ENCODE peak calls at places on chromosomes 2 and 18, in six cellular contexts. M, Y, F, B, S and D are unnamed samples.
A peak's percentile ranks its signal among the peaks of the same experiment; 100 is the strongest.

GRCh38 chr2:200703132-200703925 is 108.4 kb upstream of the BZW1 start:
- DNase-seq in M (peak; percentile 46), Y (no peak), F (peak; percentile 80), B (peak; percentile 14), S (peak; percentile 18), D (no peak)

GRCh38 chr2:120760446-120761135 is 24.9 kb downstream of the GLI2 start:
- DNase-seq in M (no peak), Y (no peak), F (peak; percentile 38), B (no peak), S (peak; percentile 64), D (peak; percentile 11)

GRCh38 chr2:187369471-187369870 is 78.6 kb downstream of the CALCRL start:
- DNase-seq in M (no peak), Y (no peak), F (peak; percentile 2), B (no peak), S (no peak), D (no peak)

GRCh38 chr2:75595541-75596395 is 35.0 kb upstream of the EVA1A start:
- DNase-seq in M (no peak), Y (no peak), F (peak; percentile 95), B (no peak), S (no peak), D (no peak)

GRCh38 chr18:35730738-35731370 is 149.3 kb downstream of the GALNT1 start:
- DNase-seq in M (no peak), Y (no peak), F (peak; percentile 4), B (no peak), S (peak; percentile 39), D (no peak)

GRCh38 chr2:85002534-85002933 is 31.6 kb downstream of the KCMF1 start:
- DNase-seq in M (no peak), Y (no peak), F (no peak), B (no peak), S (no peak), D (no peak)

GRCh38 chr2:229642371-229642770 is 72.0 kb downstream of the DNER start:
- DNase-seq in M (peak; percentile 25), Y (peak; percentile 59), F (no peak), B (no peak), S (no peak), D (no peak)

GRCh38 chr2:176188218-176188968 is at the start of gene HOXD1:
- DNase-seq in M (peak; percentile 87), Y (no peak), F (no peak), B (no peak), S (peak; percentile 49), D (peak; percentile 39)

GRCh38 chr2:23385748-23386421 is 906 bp downstream of the KLHL29 start:
- DNase-seq in M (peak; percentile 38), Y (no peak), F (no peak), B (no peak), S (peak; percentile 28), D (peak; percentile 41)

GRCh38 chr18:74944676-74945075 is 264.3 kb downstream of the PTGR3 start:
- DNase-seq in M (no peak), Y (no peak), F (peak; percentile 67), B (no peak), S (no peak), D (no peak)

GRCh38 chr2:26072925-26073768 is 39.3 kb downstream of the RAB10 start:
- DNase-seq in M (no peak), Y (no peak), F (no peak), B (no peak), S (no peak), D (no peak)

GRCh38 chr2:145751634-145752033 is 1231.7 kb upstream of the ZEB2 start:
- DNase-seq in M (no peak), Y (no peak), F (peak; percentile 60), B (no peak), S (no peak), D (no peak)

GRCh38 chr2:235383272-235383843 is 110.5 kb upstream of the AGAP1 start:
- DNase-seq in M (no peak), Y (no peak), F (no peak), B (no peak), S (no peak), D (no peak)

GRCh38 chr2:73877071-73877802 is 15.6 kb upstream of the ACTG2 start:
- DNase-seq in M (no peak), Y (no peak), F (no peak), B (no peak), S (no peak), D (no peak)

GRCh38 chr2:216687111-216687510 is 8.2 kb downstream of the IGFBP5 start:
- DNase-seq in M (no peak), Y (no peak), F (no peak), B (no peak), S (no peak), D (no peak)

GRCh38 chr2:238845583-238846480 is 2.1 kb upstream of the TWIST2 start:
- DNase-seq in M (no peak), Y (no peak), F (no peak), B (no peak), S (no peak), D (no peak)

GRCh38 chr2:12119841-12120240 is 373.4 kb downstream of the LPIN1 start:
- DNase-seq in M (no peak), Y (no peak), F (peak; percentile 60), B (no peak), S (no peak), D (no peak)

GRCh38 chr2:25606892-25607291 is 66.5 kb downstream of the DTNB start:
- DNase-seq in M (peak; percentile 50), Y (no peak), F (peak; percentile 41), B (no peak), S (no peak), D (no peak)

GRCh38 chr2:48530033-48530804 is at the start of gene STON1:
- DNase-seq in M (peak; percentile 26), Y (peak; percentile 30), F (peak; percentile 25), B (peak; percentile 17), S (peak; percentile 74), D (peak; percentile 55)

GRCh38 chr2:190718652-190719526 is 70.0 kb downstream of the NAB1 start:
- DNase-seq in M (peak; percentile 85), Y (peak; percentile 41), F (peak; percentile 81), B (no peak), S (no peak), D (no peak)

DNA sequence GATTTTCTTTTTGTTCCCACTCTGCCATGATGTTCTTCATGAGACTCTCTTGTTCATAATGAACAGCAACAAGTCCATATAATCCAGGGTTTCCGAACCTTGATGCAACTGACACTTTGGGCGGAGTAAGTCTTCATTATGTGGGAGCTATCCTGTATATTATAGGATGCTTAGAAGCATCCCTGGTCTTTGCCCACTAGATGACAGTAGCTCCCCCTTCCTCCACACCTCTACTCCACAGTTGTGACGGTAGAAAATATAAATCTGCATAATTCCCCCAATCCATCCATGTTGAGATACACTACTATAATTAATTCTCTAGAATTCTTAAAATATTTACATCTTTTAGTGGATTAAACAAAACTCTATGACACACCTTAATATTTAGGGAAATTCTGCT is 482.2 kb upstream of the CELF4 start:
- DNase-seq in M (no peak), Y (no peak), F (no peak), B (no peak), S (no peak), D (no peak)
- TF ChIP-seq CTCF in M (no peak), Y (no peak), F (no peak), B (no peak), S (no peak), D (no peak)

DNA sequence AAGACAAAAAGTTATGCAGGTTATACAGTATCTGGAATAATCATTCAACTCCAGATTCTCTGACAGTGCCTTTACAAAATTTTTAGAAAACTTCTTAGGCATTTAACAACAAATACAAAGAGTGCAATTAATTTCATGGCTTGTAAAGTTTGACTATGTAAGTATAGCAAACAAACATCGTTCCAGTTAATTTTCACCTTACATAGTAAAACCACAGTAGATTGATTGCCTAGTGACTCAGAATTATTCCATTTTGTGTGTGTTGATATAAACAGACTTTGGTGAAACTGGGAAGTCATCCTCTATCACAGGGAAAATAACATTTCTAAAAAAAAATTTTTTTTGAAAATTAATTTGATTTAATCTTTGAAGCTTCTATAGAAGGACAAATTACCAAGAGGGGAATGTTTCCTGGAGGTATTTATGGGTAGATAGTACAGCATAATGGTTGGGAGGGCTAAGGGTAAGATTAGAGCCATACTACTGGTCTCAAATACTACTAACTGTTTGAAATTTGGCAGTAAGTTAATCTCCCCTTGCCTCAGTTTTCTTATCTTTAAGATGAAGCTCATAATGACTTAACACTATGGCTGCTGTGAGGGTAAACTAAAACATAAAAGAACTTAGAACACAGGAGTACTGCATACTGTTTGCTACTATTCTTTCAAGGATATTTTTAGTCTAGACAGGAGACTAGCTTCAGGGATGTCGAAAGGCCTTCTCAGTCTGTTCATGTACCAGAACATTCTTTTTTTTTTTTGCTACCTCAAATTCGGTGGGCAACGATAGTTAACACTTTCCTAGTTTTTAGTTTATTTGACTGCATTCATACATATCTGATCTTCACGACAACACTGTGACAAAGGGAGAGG is 19.6 kb downstream of the NDUFAF7 start:
- DNase-seq in M (no peak), Y (no peak), F (no peak), B (no peak), S (no peak), D (no peak)
- TF ChIP-seq CTCF in M (no peak), Y (no peak), F (no peak), B (no peak), S (no peak), D (no peak)

GRCh38 chr18:49207373-49207772 is 253.1 kb downstream of the DYM start:
- DNase-seq in M (peak; percentile 57), Y (no peak), F (peak; percentile 54), B (no peak), S (no peak), D (no peak)

GRCh38 chr18:49201464-49201863 is 250.7 kb upstream of the SMAD7 start:
- DNase-seq in M (no peak), Y (no peak), F (no peak), B (no peak), S (no peak), D (no peak)

DNA sequence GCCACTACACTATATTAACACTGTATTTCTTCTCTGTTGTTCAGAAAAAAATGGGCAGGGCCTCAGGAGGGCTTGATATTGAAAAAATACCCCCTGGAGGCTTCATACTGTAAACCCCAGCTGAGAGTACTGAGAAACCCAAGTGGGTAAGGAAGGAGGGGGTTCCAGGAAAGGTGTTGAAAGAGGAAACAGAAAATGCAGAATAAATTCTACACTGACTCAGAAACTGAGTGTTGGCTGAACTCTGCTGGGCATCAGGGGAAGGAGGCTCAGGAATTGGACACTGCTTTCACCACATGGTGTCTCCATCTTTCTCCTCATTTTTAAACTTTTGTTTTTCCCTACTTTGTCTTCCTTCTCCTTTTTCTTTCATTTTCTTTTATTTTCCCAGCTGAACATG is 253.7 kb downstream of the DYM start:
- DNase-seq in M (no peak), Y (no peak), F (peak; percentile 17), B (no peak), S (no peak), D (no peak)
- TF ChIP-seq CTCF in M (no peak), Y (no peak), F (peak; percentile 43), B (no peak), S (no peak), D (no peak)

GRCh38 chr18:49241852-49242251 is 218.6 kb downstream of the DYM start:
- DNase-seq in M (no peak), Y (no peak), F (peak; percentile 80), B (no peak), S (no peak), D (no peak)

GRCh38 chr18:49234984-49235383 is 225.5 kb downstream of the DYM start:
- DNase-seq in M (no peak), Y (no peak), F (no peak), B (no peak), S (no peak), D (no peak)

GRCh38 chr18:49237031-49237430 is 223.4 kb downstream of the DYM start:
- DNase-seq in M (no peak), Y (no peak), F (no peak), B (no peak), S (no peak), D (no peak)

GRCh38 chr18:49243391-49243790 is 217.1 kb downstream of the DYM start:
- DNase-seq in M (no peak), Y (no peak), F (no peak), B (no peak), S (no peak), D (no peak)

GRCh38 chr18:49238433-49239042 is 221.9 kb downstream of the DYM start:
- DNase-seq in M (no peak), Y (no peak), F (peak; percentile 51), B (peak; percentile 33), S (no peak), D (peak; percentile 27)
- TF ChIP-seq CTCF in M (peak; percentile 48), Y (peak; percentile 11), F (peak; percentile 72), B (peak; percentile 69), S (no peak), D (peak; percentile 51)